ENCODE peak calls at places on chromosomes 11 and 22, in four cellular contexts. W, P, S and N are unnamed samples.

GRCh38 chr22:44931077-44931540 is 78.7 kb downstream of the PHF21B start:
- DNase-seq in S (peak; percentile 6), P (no peak), W (peak; percentile 52), N (no peak)

GRCh38 chr11:119803726-119804294 is 74.8 kb upstream of the NECTIN1 start:
- DNase-seq in S (no peak), P (no peak), W (no peak), N (no peak)

GRCh38 chr11:89436071-89436470 is 55.1 kb downstream of the NOX4 start:
- DNase-seq in S (peak; percentile 63), W (peak; percentile 15), P (no peak), N (peak; percentile 47)

GRCh38 chr22:17192186-17192585 is 27.0 kb downstream of the ADA2 start:
- DNase-seq in S (no peak), W (no peak), P (no peak), N (no peak)

GRCh38 chr11:125514336-125515101 is 18.5 kb upstream of the FEZ1 start:
- DNase-seq in S (no peak), P (no peak), W (no peak), N (no peak)

GRCh38 chr11:112227471-112227870 is 1.2 kb downstream of the PTS start:
- DNase-seq in S (no peak), P (no peak), W (no peak), N (no peak)

GRCh38 chr11:79406376-79406775 is 34.5 kb downstream of the TENM4 start:
- DNase-seq in S (no peak), P (no peak), W (no peak), N (no peak)

GRCh38 chr22:24430431-24431308 is 3.3 kb downstream of the ADORA2A start:
- DNase-seq in W (peak; percentile 53), S (no peak), P (no peak), N (no peak)

GRCh38 chr22:42340695-42341383 is 70.4 kb upstream of the TCF20 start:
- DNase-seq in P (peak; percentile 73), S (no peak), W (no peak), N (no peak)

GRCh38 chr11:73797457-73797856 is 9.8 kb downstream of the MRPL48 start:
- DNase-seq in P (no peak), W (peak; percentile 87), S (no peak), N (no peak)

GRCh38 chr11:134632347-134633119 is 220.5 kb upstream of the B3GAT1 start:
- DNase-seq in P (no peak), S (no peak), W (no peak), N (no peak)

GRCh38 chr11:113637636-113638035 is 68.5 kb downstream of the TMPRSS5 start:
- DNase-seq in W (no peak), S (no peak), P (no peak), N (no peak)

GRCh38 chr22:50605349-50606074 is 4.9 kb downstream of the MAPK8IP2 start:
- DNase-seq in P (no peak), S (no peak), W (peak; percentile 36), N (no peak)

GRCh38 chr22:44638966-44639739 is 62.9 kb upstream of the PRR5 start:
- DNase-seq in S (peak; percentile 7), W (no peak), P (no peak), N (no peak)

GRCh38 chr11:15159085-15159484 is 44.4 kb downstream of the INSC start:
- DNase-seq in S (peak; percentile 53), P (no peak), W (no peak), N (no peak)

GRCh38 chr11:76212086-76213035 is 6.1 kb upstream of the WNT11 start:
- DNase-seq in P (no peak), S (no peak), W (peak; percentile 45), N (no peak)

GRCh38 chr11:116731821-116732739 is 40.7 kb downstream of the BUD13 start:
- DNase-seq in P (no peak), S (no peak), W (no peak), N (no peak)
- H3K4me3 ChIP-seq in P (no peak overlapping the region), S (no peak overlapping the region), W (no peak overlapping the region), N (no peak overlapping the region)

GRCh38 chr11:62910141-62910882 is 10.9 kb downstream of the CHRM1 start:
- DNase-seq in W (no peak), S (no peak), P (no peak), N (no peak)
- TF ChIP-seq CTCF in W (no peak), S (no peak), P (no peak), N (no peak)

DNA sequence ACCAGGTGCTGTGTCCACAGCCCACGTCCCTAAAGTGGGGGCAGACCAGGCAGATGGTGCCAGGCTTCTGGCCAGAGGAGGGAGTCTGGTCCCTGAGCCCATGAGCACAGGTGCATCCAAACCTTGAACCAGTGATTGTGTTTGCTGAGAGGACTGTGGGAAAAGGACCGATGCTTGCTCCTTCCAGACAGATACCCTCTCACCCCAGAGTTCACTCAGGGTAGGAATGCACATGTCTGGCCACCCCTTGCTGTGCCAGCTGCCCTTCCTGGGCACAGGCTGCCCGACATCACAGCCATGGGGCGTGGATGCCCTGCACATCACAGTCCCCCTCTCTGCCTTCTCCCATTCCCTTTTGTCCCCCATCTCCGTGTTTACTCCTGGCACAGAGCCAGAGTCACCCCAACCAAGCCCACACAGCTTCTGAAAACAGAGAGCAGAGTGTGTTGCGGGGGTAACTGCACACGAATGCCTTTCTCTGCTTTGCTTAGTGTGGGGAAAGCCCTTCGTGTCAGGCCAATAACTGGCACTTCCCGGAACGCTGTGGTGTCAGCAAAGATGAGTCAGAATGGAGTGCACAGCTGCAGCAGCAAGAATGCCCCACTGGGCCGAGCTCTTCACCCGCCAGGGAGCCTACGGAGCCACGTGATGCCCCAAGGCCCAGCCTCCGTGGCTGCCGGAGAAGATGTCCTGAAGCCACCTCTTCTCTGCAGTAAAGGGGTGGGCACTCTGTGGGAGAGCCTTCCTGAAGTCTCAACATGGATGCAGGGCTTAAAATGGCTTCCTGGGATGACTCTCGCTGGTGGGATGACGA is 7.6 kb downstream of the CARS1 start:
- DNase-seq in S (peak; percentile 97), P (peak; percentile 65), W (peak; percentile 95), N (peak; percentile 79)
- H3K4me3 ChIP-seq in S (no peak overlapping the region), P (no peak overlapping the region), W (peak overlapping the region; percentile 1), N (peak overlapping the region; percentile 41)

GRCh38 chr22:48333816-48334735 is 1493.6 kb downstream of the BRD1 start:
- DNase-seq in S (no peak), W (peak; percentile 23), P (no peak), N (no peak)

GRCh38 chr22:48334971-48335370 is 1492.7 kb downstream of the BRD1 start:
- DNase-seq in W (peak; percentile 28), S (no peak), P (no peak), N (no peak)

GRCh38 chr22:48337957-48338792 is 1489.5 kb downstream of the BRD1 start:
- DNase-seq in P (no peak), S (no peak), W (peak; percentile 42), N (no peak)

GRCh38 chr22:48335442-48336139 is 1492.1 kb downstream of the BRD1 start:
- DNase-seq in S (no peak), W (peak; percentile 26), P (no peak), N (peak; percentile 7)

GRCh38 chr22:48336339-48337060 is 1491.2 kb downstream of the BRD1 start:
- DNase-seq in W (peak; percentile 12), S (no peak), P (no peak), N (no peak)
- TF ChIP-seq CTCF in W (no peak), S (no peak), P (no peak), N (no peak)

GRCh38 chr22:39241632-39242388 is 3.0 kb downstream of the PDGFB start:
- DNase-seq in W (no peak), P (no peak), S (no peak), N (no peak)
- H3K4me3 ChIP-seq in W (peak overlapping the region; percentile 73), P (no peak overlapping the region), S (no peak overlapping the region), N (no peak overlapping the region)